ENCODE peak calls at places on chromosomes 11 and 22, in seven cellular contexts. K is heart left ventricle, T is ovary, G is upper lobe of right lung, Q is thoracic aorta, H is lower lobe of right lung, X is PC-9. R is an unnamed sample.
A peak's percentile ranks its signal among the peaks of the same experiment; 100 is the strongest.

GRCh38 chr11:19661827-19662226 is 50.8 kb upstream of the NAV2 start:
- DNase-seq in K (no peak), T (no peak), G (no peak), Q (no peak), H (no peak), X (no peak), R (no peak)

GRCh38 chr22:35547993-35548761 is 7.5 kb downstream of the RASD2 start:
- DNase-seq in K (no peak), T (no peak), G (no peak), Q (no peak), H (no peak), X (no peak), R (no peak)

GRCh38 chr22:32100711-32101110 is 57.6 kb downstream of the SLC5A1 start:
- DNase-seq in K (no peak), T (no peak), G (no peak), Q (no peak), H (no peak), X (no peak), R (no peak)

GRCh38 chr11:117934526-117935307 is 5.5 kb upstream of the TMPRSS13 start:
- DNase-seq in K (no peak), T (peak; percentile 6), G (no peak), Q (no peak), H (peak; percentile 31), X (no peak), R (no peak)

GRCh38 chr11:133072366-133072765 is 459.9 kb downstream of the OPCML start:
- DNase-seq in K (no peak), T (no peak), G (no peak), Q (no peak), H (no peak), X (no peak), R (no peak)

GRCh38 chr11:13836666-13837065 is 125.9 kb upstream of the SPON1 start:
- DNase-seq in K (no peak), T (no peak), G (no peak), Q (no peak), H (no peak), X (no peak), R (no peak)

GRCh38 chr11:3091846-3092602 is 34.8 kb upstream of the CARS1 start:
- DNase-seq in K (peak; percentile 87), T (peak; percentile 72), G (peak; percentile 84), Q (no peak), H (peak; percentile 79), X (peak; percentile 72), R (peak; percentile 74)

GRCh38 chr11:81573367-81573766 is 1160.3 kb downstream of the FAM181B start:
- DNase-seq in K (no peak), T (no peak), G (no peak), Q (no peak), H (no peak), X (no peak), R (no peak)

GRCh38 chr11:85723088-85723487 is 37.1 kb upstream of the CCDC89 start:
- DNase-seq in K (no peak), T (no peak), G (no peak), Q (no peak), H (no peak), X (peak; percentile 45), R (no peak)

GRCh38 chr22:29773233-29773632 is 6.1 kb downstream of the UQCR10 start:
- DNase-seq in K (no peak), T (no peak), G (no peak), Q (no peak), H (no peak), X (peak; percentile 58), R (no peak)

GRCh38 chr11:3178349-3178748 is 13.2 kb upstream of the OSBPL5 start:
- DNase-seq in K (no peak), T (no peak), G (no peak), Q (no peak), H (no peak), X (no peak), R (no peak)

GRCh38 chr11:121236115-121237001 is 56.2 kb upstream of the SC5D start:
- DNase-seq in K (no peak), T (no peak), G (no peak), Q (no peak), H (no peak), X (no peak), R (no peak)

GRCh38 chr22:17919276-17920144 is 104.9 kb downstream of the MICAL3 start:
- DNase-seq in K (peak; percentile 75), T (no peak), G (no peak), Q (no peak), H (no peak), X (no peak), R (peak; percentile 65)

GRCh38 chr11:27212248-27212780 is 150.7 kb downstream of the CCDC34 start:
- DNase-seq in K (no peak), T (no peak), G (no peak), Q (no peak), H (no peak), X (no peak), R (no peak)

GRCh38 chr22:26990503-26991189 is 333.3 kb downstream of the MIAT start:
- DNase-seq in K (no peak), T (no peak), G (no peak), Q (no peak), H (no peak), X (no peak), R (no peak)

GRCh38 chr11:69636870-69637600 is 3.9 kb upstream of the CCND1 start:
- DNase-seq in K (no peak), T (no peak), G (peak; percentile 66), Q (no peak), H (no peak), X (no peak), R (no peak)

GRCh38 chr22:23216331-23217170 is 36.2 kb downstream of the BCR start:
- DNase-seq in K (no peak), T (no peak), G (no peak), Q (no peak), H (peak; percentile 48), X (no peak), R (no peak)

GRCh38 chr11:94895451-94895850 is 77.9 kb downstream of the CWC15 start:
- DNase-seq in K (no peak), T (no peak), G (no peak), Q (no peak), H (no peak), X (no peak), R (no peak)

GRCh38 chr22:42269407-42270177 is 861 bp downstream of the TCF20 start:
- DNase-seq in K (peak; percentile 73), T (peak; percentile 55), G (peak; percentile 88), Q (no peak), H (peak; percentile 77), X (peak; percentile 77), R (peak; percentile 51)

GRCh38 chr11:126352934-126353801 is 2.3 kb upstream of the ST3GAL4 start:
- DNase-seq in K (no peak), T (no peak), G (no peak), Q (no peak), H (no peak), X (no peak), R (no peak)

GRCh38 chr11:13303668-13304649 is 26.4 kb downstream of the BMAL1 start:
- DNase-seq in K (no peak), T (no peak), G (no peak), Q (no peak), H (no peak), X (no peak), R (no peak)

GRCh38 chr11:103889679-103890078 is 146.8 kb upstream of the DDI1 start:
- DNase-seq in K (no peak), T (no peak), G (no peak), Q (no peak), H (no peak), X (no peak), R (no peak)

GRCh38 chr11:111974451-111974850 is 37.3 kb downstream of the DIXDC1 start:
- DNase-seq in K (no peak), T (no peak), G (no peak), Q (no peak), H (no peak), X (no peak), R (no peak)

GRCh38 chr11:61794579-61794978 is 1.9 kb downstream of the FEN1 start:
- DNase-seq in K (no peak), T (no peak), G (no peak), Q (no peak), H (no peak), X (no peak), R (no peak)
- H3K4me1 ChIP-seq in K (peaks cover 17% of the 10 kb centered on the region), T (peaks cover 5% of the 10 kb centered on the region), G (peaks cover 18% of the 10 kb centered on the region), Q (peaks cover 30% of the 10 kb centered on the region), H (peaks cover 28% of the 10 kb centered on the region), X (peaks cover 20% of the 10 kb centered on the region), R (peaks cover 28% of the 10 kb centered on the region)

DNA sequence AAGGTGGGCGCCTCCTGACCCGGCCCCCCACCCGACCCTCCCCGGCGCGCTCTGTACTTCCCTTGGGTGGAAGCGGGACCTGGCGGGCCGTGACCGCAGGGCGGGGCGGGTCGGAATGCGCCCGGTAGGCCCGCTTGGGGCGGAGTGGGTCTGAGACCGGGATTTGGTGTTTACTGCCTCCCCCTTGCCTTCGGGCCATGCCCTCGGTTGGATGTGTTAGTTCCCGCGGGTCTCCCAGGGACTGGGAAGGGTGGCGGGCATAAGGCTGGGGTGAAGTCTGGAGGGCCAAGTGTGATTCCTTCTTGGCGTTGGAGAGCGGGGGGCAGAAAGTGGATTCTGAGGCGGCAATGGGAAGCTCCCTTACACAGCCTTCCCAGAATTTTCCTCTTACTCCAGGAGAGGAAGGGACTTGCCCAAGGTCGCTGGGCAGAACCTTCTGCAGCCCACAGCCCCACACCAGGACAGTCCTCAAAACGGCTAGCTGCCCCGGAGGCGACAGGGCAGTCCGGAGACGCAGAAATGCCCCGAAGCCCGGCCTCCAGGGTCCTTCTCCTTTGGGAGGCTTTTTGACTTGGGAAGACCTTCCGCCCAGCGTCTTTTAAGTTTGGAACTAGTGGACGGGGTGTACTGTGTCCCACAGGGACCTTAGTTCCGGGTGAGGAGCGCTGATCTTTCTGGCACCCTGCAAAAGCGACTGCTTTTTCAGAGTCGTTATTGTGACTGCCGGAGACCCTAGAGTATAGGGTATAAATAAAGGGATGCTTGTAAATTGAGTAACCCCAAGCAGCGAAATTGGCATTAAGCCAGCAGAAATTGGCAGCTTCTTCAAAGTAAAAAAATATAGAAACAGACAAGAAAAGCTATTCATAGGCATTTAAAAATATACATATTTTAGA is 647 bp downstream of the SWAP70 start:
- DNase-seq in K (peak; percentile 71), T (no peak), G (peak; percentile 69), Q (peak; percentile 13), H (peak; percentile 74), X (peak; percentile 38), R (peak; percentile 52)
- H3K4me1 ChIP-seq in K (no peaks in the 10 kb centered on the region), T (peaks cover 1% of the 10 kb centered on the region), G (peaks cover 9% of the 10 kb centered on the region), Q (peaks cover 31% of the 10 kb centered on the region), H (peaks cover 30% of the 10 kb centered on the region), X (no peaks in the 10 kb centered on the region), R (peaks cover 5% of the 10 kb centered on the region)

DNA sequence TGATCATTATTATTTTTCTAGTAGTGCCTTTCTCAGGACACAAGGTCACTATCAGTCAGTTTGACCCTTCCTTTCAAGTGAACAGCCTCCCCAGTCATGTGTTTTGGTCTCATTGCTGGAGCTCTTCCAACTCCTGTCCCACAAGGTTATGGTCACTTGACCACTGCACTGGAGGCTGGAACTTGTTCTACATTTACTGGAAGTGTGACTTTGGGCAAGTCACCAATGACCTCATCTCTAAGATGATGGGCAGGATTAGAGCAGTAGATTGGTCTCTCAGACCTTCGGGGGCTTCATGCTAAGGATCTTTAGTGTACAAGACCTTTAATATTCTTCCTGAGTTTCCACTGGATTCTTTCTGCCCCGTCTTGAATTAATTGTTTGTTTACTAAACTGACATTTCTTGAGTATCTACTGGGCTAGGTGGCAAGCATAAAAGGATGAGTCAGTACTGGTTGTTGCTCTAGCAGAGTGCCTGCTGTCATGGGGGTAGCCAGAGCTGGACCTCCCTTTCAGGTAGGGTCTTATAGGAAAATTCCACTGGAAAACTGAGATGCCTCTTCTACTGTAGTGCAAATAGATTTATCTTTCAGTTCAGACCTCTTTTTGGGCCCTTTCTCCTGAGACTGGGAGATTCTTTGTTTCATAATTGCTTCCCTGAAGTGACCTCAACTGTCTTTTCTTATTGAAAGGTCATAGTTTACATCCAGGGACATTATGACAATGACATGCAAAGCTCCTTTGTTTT is 106.8 kb downstream of the GRAMD1B start:
- DNase-seq in K (no peak), T (no peak), G (no peak), Q (no peak), H (no peak), X (no peak), R (no peak)
- H3K4me1 ChIP-seq in K (peaks cover 8% of the 10 kb centered on the region), T (no peaks in the 10 kb centered on the region), G (no peaks in the 10 kb centered on the region), Q (no peaks in the 10 kb centered on the region), H (no peaks in the 10 kb centered on the region), X (peaks cover 30% of the 10 kb centered on the region), R (no peaks in the 10 kb centered on the region)

GRCh38 chr11:8793114-8793777 is 110.7 kb downstream of the RPL27A start:
- DNase-seq in K (no peak), T (no peak), G (no peak), Q (no peak), H (no peak), X (no peak), R (no peak)
- H3K4me1 ChIP-seq in K (peaks cover 11% of the 10 kb centered on the region), T (peaks cover 10% of the 10 kb centered on the region), G (peaks cover 21% of the 10 kb centered on the region), Q (peaks cover 23% of the 10 kb centered on the region), H (peaks cover 49% of the 10 kb centered on the region), X (no peaks in the 10 kb centered on the region), R (peaks cover 29% of the 10 kb centered on the region)